ENCODE peak calls at places on chromosome 19, in five cellular contexts. P is brain microvascular endothelial cell, E is AG04450, Q is uterus, R is GM12878. S is an unnamed sample.

GRCh38 chr19:55179570-55180484 is at the start of gene SYT5:
- DNase-seq in P (no peak), E (no peak), Q (no peak), R (no peak), S (no peak)

GRCh38 chr19:1066748-1067340 is at the start of gene ARHGAP45:
- DNase-seq in P (no peak), E (no peak), Q (no peak), R (no peak), S (no peak)

GRCh38 chr19:12194827-12195500 is 32.1 kb downstream of the ZNF136 start:
- DNase-seq in P (peak; percentile 31), E (peak; percentile 8), Q (peak; percentile 67), R (no peak), S (peak; percentile 8)

GRCh38 chr19:11673608-11674041 is 65.1 kb downstream of the ZNF823 start:
- DNase-seq in P (peak; percentile 58), E (no peak), Q (peak; percentile 53), R (no peak), S (no peak)

GRCh38 chr19:4052993-4053422 is 13.7 kb downstream of the ZBTB7A start:
- DNase-seq in P (no peak), E (no peak), Q (no peak), R (no peak), S (no peak)

GRCh38 chr19:1449467-1450442 is at the start of gene APC2:
- DNase-seq in P (no peak), E (no peak), Q (no peak), R (no peak), S (no peak)

GRCh38 chr19:10230155-10230903 is 802 bp downstream of the S1PR2 start:
- DNase-seq in P (no peak), E (no peak), Q (peak; percentile 80), R (no peak), S (no peak)

GRCh38 chr19:899363-900301 is 6.3 kb downstream of the RNU6-9 start:
- DNase-seq in P (no peak), E (no peak), Q (no peak), R (no peak), S (no peak)

GRCh38 chr19:39845621-39846175 is 481 bp downstream of the FBL start:
- DNase-seq in P (no peak), E (no peak), Q (no peak), R (no peak), S (no peak)

GRCh38 chr19:28943651-28944050 is 269.3 kb downstream of the UQCRFS1 start:
- DNase-seq in P (no peak), E (no peak), Q (no peak), R (no peak), S (no peak)

GRCh38 chr19:29122185-29122584 is 90.8 kb downstream of the UQCRFS1 start:
- DNase-seq in P (no peak), E (no peak), Q (no peak), R (no peak), S (no peak)

GRCh38 chr19:18733196-18733647 is 49.7 kb downstream of the CRTC1 start:
- DNase-seq in P (peak; percentile 34), E (peak; percentile 85), Q (peak; percentile 66), R (no peak), S (peak; percentile 51)

GRCh38 chr19:3586124-3586626 is 897 bp downstream of the GIPC3 start:
- DNase-seq in P (no peak), E (no peak), Q (no peak), R (no peak), S (no peak)

GRCh38 chr19:58558623-58559274 is 338 bp upstream of the UBE2M start:
- DNase-seq in P (peak; percentile 98), E (peak; percentile 97), Q (peak; percentile 100), R (peak; percentile 95), S (peak; percentile 92)

GRCh38 chr19:11278670-11279069 is 16.3 kb upstream of the DOCK6 start:
- DNase-seq in P (peak; percentile 34), E (no peak), Q (no peak), R (no peak), S (no peak)

GRCh38 chr19:53912653-53913052 is 3.6 kb downstream of the CACNG7 start:
- DNase-seq in P (no peak), E (no peak), Q (no peak), R (no peak), S (no peak)

GRCh38 chr19:42068361-42068755 is 1.6 kb downstream of the GRIK5 start:
- DNase-seq in P (no peak), E (no peak), Q (no peak), R (no peak), S (no peak)

GRCh38 chr19:53102701-53103140 is 501 bp downstream of the ZNF160 start:
- DNase-seq in P (peak; percentile 28), E (no peak), Q (peak; percentile 26), R (no peak), S (peak; percentile 0)

GRCh38 chr19:8702350-8702749 is 3.8 kb upstream of the ACTL9 start:
- DNase-seq in P (no peak), E (no peak), Q (no peak), R (no peak), S (no peak)

GRCh38 chr19:35167251-35168119 is 12.9 kb downstream of the FXYD5 start:
- DNase-seq in P (no peak), E (no peak), Q (no peak), R (no peak), S (no peak)

GRCh38 chr19:55622242-55622969 is 2.0 kb downstream of the ZNF784 start:
- DNase-seq in P (no peak), E (no peak), Q (no peak), R (no peak), S (no peak)

GRCh38 chr19:38556521-38557174 is 61.1 kb downstream of the MAP4K1 start:
- DNase-seq in P (no peak), E (no peak), Q (no peak), R (peak; percentile 54), S (no peak)

GRCh38 chr19:55353803-55354697 is 469 bp downstream of the COX6B2 start:
- DNase-seq in P (peak; percentile 40), E (no peak), Q (peak; percentile 65), R (no peak), S (no peak)

GRCh38 chr19:18304496-18305312 is 18.2 kb downstream of the LSM4 start:
- DNase-seq in P (peak; percentile 80), E (no peak), Q (peak; percentile 88), R (no peak), S (peak; percentile 67)

GRCh38 chr19:3506384-3507340 is 551 bp downstream of the FZR1 start:
- DNase-seq in P (peak; percentile 9), E (no peak), Q (no peak), R (no peak), S (no peak)

GRCh38 chr19:5822181-5822844 is 17.2 kb downstream of the FUT6 start:
- DNase-seq in P (no peak), E (no peak), Q (no peak), R (no peak), S (no peak)

GRCh38 chr19:41023193-41023592 is 32.1 kb downstream of the CYP2B6 start:
- DNase-seq in P (no peak), E (no peak), Q (no peak), R (no peak), S (no peak)

GRCh38 chr19:30752876-30753275 is 380.7 kb downstream of the ZNF536 start:
- DNase-seq in P (no peak), E (no peak), Q (no peak), R (no peak), S (no peak)

GRCh38 chr19:41521860-41522555 is 54.0 kb upstream of the CEACAM21 start:
- DNase-seq in P (no peak), E (no peak), Q (no peak), R (no peak), S (no peak)

DNA sequence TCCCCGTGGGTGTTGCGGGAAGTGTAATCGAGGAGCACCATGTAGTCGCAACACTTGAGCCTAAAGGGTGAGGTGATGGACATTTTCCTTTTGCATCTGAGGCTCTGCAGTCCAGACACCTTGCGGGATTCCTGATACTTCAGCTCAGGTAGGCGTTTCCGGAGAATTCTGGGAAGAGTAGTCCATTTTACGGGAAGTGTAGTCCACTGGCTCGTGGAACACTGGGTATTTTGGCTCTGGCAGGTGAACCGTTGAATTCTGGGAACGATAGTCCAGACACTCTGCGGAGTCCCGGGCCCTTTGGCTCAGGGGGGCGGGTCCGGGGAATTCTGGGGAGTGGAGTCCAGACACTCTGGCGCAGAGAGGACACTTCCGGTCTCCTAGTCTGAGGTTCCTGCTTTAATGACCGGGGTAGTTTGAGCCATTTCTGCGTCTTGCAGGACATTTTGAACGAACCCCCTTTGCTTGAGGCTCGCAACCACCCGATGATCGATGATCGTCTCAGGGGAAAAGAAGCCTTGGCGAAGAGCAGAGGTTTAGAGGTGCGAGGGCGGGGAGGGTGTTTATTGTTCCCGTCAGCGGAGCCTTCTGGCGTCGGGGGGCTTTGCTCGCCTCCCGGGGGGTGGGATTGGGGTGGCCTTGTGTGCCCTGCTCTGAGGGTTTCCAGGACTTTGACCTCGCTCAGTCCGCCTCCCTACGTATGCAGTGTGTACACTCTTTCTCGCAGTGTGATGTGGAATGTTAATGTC is at the start of gene ZNF223:
- DNase-seq in P (peak; percentile 94), E (peak; percentile 73), Q (peak; percentile 93), R (peak; percentile 69), S (peak; percentile 71)
- H3K4me3 ChIP-seq in P (peak within 1 kb of the TSS; percentile 87), E (peak within 1 kb of the TSS; percentile 90), Q (peak within 1 kb of the TSS; percentile 68), R (peak within 1 kb of the TSS; percentile 55), S (peak within 1 kb of the TSS; percentile 84)

DNA sequence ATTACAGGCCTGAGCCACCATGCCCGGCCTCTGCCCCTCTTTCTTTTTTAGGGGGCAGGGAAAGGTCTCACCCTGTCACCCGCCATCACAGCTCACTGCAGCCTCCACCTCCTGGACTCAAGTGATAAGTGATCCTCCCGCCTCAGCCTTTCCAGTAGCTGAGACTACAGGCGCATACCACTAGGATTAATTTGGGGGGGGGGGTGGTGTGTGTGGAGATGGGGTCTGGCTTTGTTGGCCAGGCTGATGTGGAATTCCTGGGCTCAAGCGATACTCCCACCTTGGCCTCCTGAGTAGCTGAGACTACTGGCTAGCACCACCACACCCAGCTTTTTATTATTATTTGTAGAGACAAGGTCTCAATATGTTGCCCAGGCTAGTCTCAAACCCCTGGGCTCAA is 4.2 kb downstream of the APOE start:
- DNase-seq in P (no peak), E (no peak), Q (no peak), R (no peak), S (no peak)
- H3K4me3 ChIP-seq in P (no peak overlapping the region), E (no peak overlapping the region), Q (no peak overlapping the region), R (no peak overlapping the region), S (no peak overlapping the region)

GRCh38 chr19:46718934-46719551 is 2.1 kb upstream of the PRKD2 start:
- DNase-seq in P (no peak), E (no peak), Q (no peak), R (peak; percentile 70), S (no peak)
- H3K4me3 ChIP-seq in P (no peak overlapping the region), E (no peak overlapping the region), Q (no peak overlapping the region), R (peak overlapping the region; percentile 91), S (no peak overlapping the region)

DNA sequence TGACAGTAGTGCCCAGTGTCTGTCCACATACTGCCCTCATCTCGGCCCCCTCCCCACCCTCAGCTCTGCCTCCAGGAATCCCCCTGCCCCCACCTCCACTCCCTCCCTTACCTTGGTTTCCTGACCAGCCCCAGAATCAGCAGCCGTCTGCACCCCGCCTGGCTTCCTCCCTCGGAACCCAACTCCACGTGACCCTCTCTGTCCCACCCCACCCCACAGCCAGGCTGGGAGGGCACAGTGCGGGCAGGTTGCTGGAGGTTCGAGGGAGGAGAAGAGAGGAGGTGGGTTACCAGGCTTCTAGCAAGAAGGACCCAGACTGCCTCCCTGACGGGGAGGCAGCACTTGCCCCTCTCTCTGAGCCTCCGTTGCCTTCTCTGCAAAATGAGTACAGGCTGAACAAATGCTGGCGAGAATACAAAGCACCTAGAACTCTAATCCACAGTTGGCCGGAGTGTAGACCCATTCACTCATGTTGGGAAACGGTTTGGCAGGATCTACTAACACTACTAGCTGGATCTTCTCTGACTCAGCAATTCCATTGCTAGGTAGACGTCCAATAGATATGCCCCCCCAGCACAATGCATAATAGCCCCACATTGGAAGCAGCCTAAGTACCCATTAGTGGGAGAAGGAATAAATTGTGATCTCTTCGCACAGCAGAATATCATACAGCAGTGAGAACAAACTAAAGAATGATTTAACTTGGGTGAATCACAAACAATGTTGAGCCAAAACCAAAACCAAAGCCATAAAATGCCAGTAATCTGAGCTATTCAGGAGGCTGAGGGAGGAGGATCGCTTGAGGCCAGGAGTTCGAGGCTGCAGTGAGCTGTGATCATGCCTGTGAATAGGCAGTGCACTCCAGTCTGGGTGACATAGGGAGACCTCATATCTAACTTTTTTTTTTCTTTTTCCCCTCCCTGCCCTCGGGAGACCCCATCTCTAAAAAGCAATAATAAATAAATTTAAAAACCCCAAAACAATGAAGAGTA is at the start of gene RASAL3:
- DNase-seq in P (no peak), E (no peak), Q (no peak), R (peak; percentile 51), S (no peak)
- H3K4me3 ChIP-seq in P (no peak within 1 kb of the TSS), E (no peak within 1 kb of the TSS), Q (no peak within 1 kb of the TSS), R (peak within 1 kb of the TSS; percentile 93), S (no peak within 1 kb of the TSS)

S was measured in skeletal muscle cell.